ENCODE peak calls at places on chromosomes 4 and X, in four cellular contexts. O is WTC11, S is colonic mucosa, V is iPS DF 19.7. F is an unnamed sample.

GRCh38 chr4:181854142-181854541 is 389.1 kb upstream of the TENM3 start:
- DNase-seq in O (no peak), S (no peak), V (no peak), F (no peak)

GRCh38 chrX:134849390-134849789 is 141.4 kb upstream of the SMIM10 start:
- DNase-seq in O (no peak), S (no peak), V (no peak), F (no peak)

GRCh38 chr4:3781997-3782930 is 16.1 kb downstream of the ADRA2C start:
- DNase-seq in O (no peak), S (no peak), V (no peak), F (no peak)

GRCh38 chr4:121307441-121308327 is 73.1 kb downstream of the QRFPR start:
- DNase-seq in O (peak), S (peak), V (peak), F (no peak)

GRCh38 chrX:41720125-41720780 is 3.7 kb upstream of the GPR82 start:
- DNase-seq in O (no peak), S (no peak), V (no peak), F (no peak)

GRCh38 chrX:20266810-20267598 is at the start of gene RPS6KA3:
- DNase-seq in O (peak), S (peak), V (no peak), F (peak)

GRCh38 chr4:2497931-2498330 is 29.0 kb downstream of the RNF4 start:
- DNase-seq in O (no peak), S (no peak), V (no peak), F (no peak)

GRCh38 chrX:155434906-155435743 is 23.3 kb downstream of the F8A3 start:
- DNase-seq in O (no peak), S (no peak), V (no peak), F (no peak)

GRCh38 chr4:127203561-127204260 is 429.0 kb upstream of the INTU start:
- DNase-seq in O (no peak), S (no peak), V (no peak), F (no peak)

GRCh38 chr4:186204611-186205144 is 13.3 kb downstream of the CYP4V2 start:
- DNase-seq in O (no peak), S (peak), V (no peak), F (no peak)

GRCh38 chrX:97594825-97595224 is 711.1 kb downstream of the RPA4 start:
- DNase-seq in O (no peak), S (no peak), V (no peak), F (no peak)

GRCh38 chrX:154540897-154541535 is 5.6 kb downstream of the G6PD start:
- DNase-seq in O (no peak), S (no peak), V (no peak), F (no peak)

GRCh38 chr4:157220026-157220881 is at the start of gene GRIA2:
- DNase-seq in O (peak), S (no peak), V (no peak), F (peak)